ENCODE peak calls at places on chromosomes 16 and 17, in four cellular contexts. V is mammary epithelial cell, K is PC-3, L is MM.1S. A is an unnamed sample.

GRCh38 chr17:9529033-9529748 is 46.4 kb downstream of the STX8 start:
- DNase-seq in V (peak), K (peak), L (no peak), A (peak)

GRCh38 chr17:30970757-30971567 is at the start of gene RNF135:
- DNase-seq in V (peak), K (peak), L (peak), A (peak)

GRCh38 chr16:88713568-88714419 is 7.5 kb downstream of the CTU2 start:
- DNase-seq in V (peak), K (peak), L (no peak), A (no peak)

GRCh38 chr17:77848257-77848656 is 110.2 kb upstream of the TNRC6C start:
- DNase-seq in V (no peak), K (no peak), L (no peak), A (no peak)

GRCh38 chr17:56581635-56582605 is 11.6 kb upstream of the NOG start:
- DNase-seq in V (no peak), K (no peak), L (no peak), A (no peak)

GRCh38 chr16:19892902-19893301 is 8.3 kb upstream of the GPRC5B start:
- DNase-seq in V (no peak), K (no peak), L (no peak), A (no peak)

GRCh38 chr17:31832748-31833147 is 26.3 kb downstream of the COPRS start:
- DNase-seq in V (no peak), K (no peak), L (no peak), A (no peak)

GRCh38 chr16:84253173-84253572 is 13.4 kb upstream of the KCNG4 start:
- DNase-seq in V (no peak), K (no peak), L (no peak), A (no peak)

GRCh38 chr16:77869997-77870813 is 81.8 kb downstream of the VAT1L start:
- DNase-seq in V (no peak), K (no peak), L (no peak), A (no peak)

GRCh38 chr16:6335072-6335471 is 997.6 kb upstream of the RBFOX1 start:
- DNase-seq in V (no peak), K (peak), L (no peak), A (peak)

GRCh38 chr16:83814654-83814985 is 6.8 kb downstream of the HSBP1 start:
- DNase-seq in V (no peak), K (no peak), L (no peak), A (no peak)

GRCh38 chr17:31074772-31075538 is 19.8 kb upstream of the NF1 start:
- DNase-seq in V (peak), K (peak), L (no peak), A (no peak)

GRCh38 chr16:23357761-23358290 is 55.7 kb downstream of the SCNN1B start:
- DNase-seq in V (no peak), K (no peak), L (no peak), A (no peak)

GRCh38 chr16:71927787-71928186 is 32.5 kb downstream of the IST1 start:
- DNase-seq in V (no peak), K (no peak), L (no peak), A (no peak)

GRCh38 chr17:40317880-40318834 is 9.2 kb downstream of the RARA start:
- DNase-seq in V (peak), K (peak), L (peak), A (peak)

GRCh38 chr17:50871898-50872297 is 5.7 kb upstream of the TOB1 start:
- DNase-seq in V (no peak), K (no peak), L (no peak), A (no peak)

GRCh38 chr17:60964160-60964559 is 286.5 kb downstream of the BCAS3 start:
- DNase-seq in V (no peak), K (no peak), L (no peak), A (no peak)

GRCh38 chr17:49210158-49211029 is at the start of the genes ABI3 and GNGT2:
- DNase-seq in V (no peak), K (no peak), L (no peak), A (peak)

GRCh38 chr16:4097826-4098240 is 18.4 kb downstream of the ADCY9 start:
- DNase-seq in V (no peak), K (peak), L (no peak), A (no peak)

GRCh38 chr17:31369266-31369665 is 22.2 kb upstream of the RAB11FIP4 start:
- DNase-seq in V (no peak), K (no peak), L (no peak), A (no peak)

GRCh38 chr17:9728005-9728404 is 63.4 kb downstream of the DHRS7C start:
- DNase-seq in V (no peak), K (no peak), L (no peak), A (no peak)

GRCh38 chr17:41917957-41918391 is 777 bp downstream of the ACLY start:
- DNase-seq in V (peak), K (peak), L (peak), A (peak)

GRCh38 chr17:35088911-35089845 is 25.7 kb upstream of the RFFL start:
- DNase-seq in V (peak), K (peak), L (peak), A (peak)

GRCh38 chr16:8567355-8568230 is 22.7 kb downstream of the TMEM114 start:
- DNase-seq in V (peak), K (peak), L (peak), A (peak)

GRCh38 chr16:85174871-85175723 is 62.8 kb upstream of the CIBAR2 start:
- DNase-seq in V (no peak), K (peak), L (no peak), A (no peak)

GRCh38 chr17:28230011-28230410 is 89.0 kb upstream of the TMEM97 start:
- DNase-seq in V (no peak), K (no peak), L (peak), A (no peak)

GRCh38 chr17:44451016-44451415 is 52.2 kb downstream of the GPATCH8 start:
- DNase-seq in V (peak), K (no peak), L (no peak), A (no peak)

GRCh38 chr16:17526956-17527355 is 56.2 kb upstream of the XYLT1 start:
- DNase-seq in V (no peak), K (no peak), L (no peak), A (peak)

GRCh38 chr16:22098538-22099255 is 6.4 kb downstream of the VWA3A start:
- DNase-seq in V (peak), K (peak), L (peak), A (peak)

GRCh38 chr16:7443108-7443507 is 110.5 kb downstream of the RBFOX1 start:
- DNase-seq in V (no peak), K (no peak), L (no peak), A (no peak)

GRCh38 chr16:29154676-29155121 is 169.8 kb downstream of the LAT start:
- DNase-seq in V (no peak), K (no peak), L (no peak), A (no peak)

GRCh38 chr17:18981642-18982424 is 22.7 kb downstream of the FAM83G start:
- DNase-seq in V (peak), K (peak), L (no peak), A (no peak)

GRCh38 chr16:88917146-88917914 is 50.9 kb upstream of the PABPN1L start:
- DNase-seq in V (no peak), K (no peak), L (no peak), A (no peak)

GRCh38 chr17:16987830-16988601 is 16.1 kb upstream of the TNFRSF13B start:
- DNase-seq in V (peak), K (peak), L (peak), A (peak)
- H2AFZ ChIP-seq in V (no peak), K (peak), L (no peak), A (no peak)

GRCh38 chr16:2778692-2778958 is 1.5 kb upstream of the ELOB start:
- DNase-seq in V (no peak), K (no peak), L (no peak), A (no peak)
- H3K4me3 ChIP-seq in V (no peak), K (peak), L (no peak), A (peak)

GRCh38 chr17:79786930-79787643 is 9.1 kb downstream of the CBX2 start:
- DNase-seq in V (no peak), K (no peak), L (no peak), A (no peak)

GRCh38 chr17:79788455-79788854 is 8.4 kb downstream of the CBX8 start:
- DNase-seq in V (no peak), K (no peak), L (no peak), A (no peak)

GRCh38 chr17:79789943-79790804 is 6.7 kb downstream of the CBX8 start:
- DNase-seq in V (no peak), K (peak), L (no peak), A (peak)

GRCh38 chr17:79790805-79791353 is 6.0 kb downstream of the CBX8 start:
- DNase-seq in V (no peak), K (no peak), L (no peak), A (no peak)

DNA sequence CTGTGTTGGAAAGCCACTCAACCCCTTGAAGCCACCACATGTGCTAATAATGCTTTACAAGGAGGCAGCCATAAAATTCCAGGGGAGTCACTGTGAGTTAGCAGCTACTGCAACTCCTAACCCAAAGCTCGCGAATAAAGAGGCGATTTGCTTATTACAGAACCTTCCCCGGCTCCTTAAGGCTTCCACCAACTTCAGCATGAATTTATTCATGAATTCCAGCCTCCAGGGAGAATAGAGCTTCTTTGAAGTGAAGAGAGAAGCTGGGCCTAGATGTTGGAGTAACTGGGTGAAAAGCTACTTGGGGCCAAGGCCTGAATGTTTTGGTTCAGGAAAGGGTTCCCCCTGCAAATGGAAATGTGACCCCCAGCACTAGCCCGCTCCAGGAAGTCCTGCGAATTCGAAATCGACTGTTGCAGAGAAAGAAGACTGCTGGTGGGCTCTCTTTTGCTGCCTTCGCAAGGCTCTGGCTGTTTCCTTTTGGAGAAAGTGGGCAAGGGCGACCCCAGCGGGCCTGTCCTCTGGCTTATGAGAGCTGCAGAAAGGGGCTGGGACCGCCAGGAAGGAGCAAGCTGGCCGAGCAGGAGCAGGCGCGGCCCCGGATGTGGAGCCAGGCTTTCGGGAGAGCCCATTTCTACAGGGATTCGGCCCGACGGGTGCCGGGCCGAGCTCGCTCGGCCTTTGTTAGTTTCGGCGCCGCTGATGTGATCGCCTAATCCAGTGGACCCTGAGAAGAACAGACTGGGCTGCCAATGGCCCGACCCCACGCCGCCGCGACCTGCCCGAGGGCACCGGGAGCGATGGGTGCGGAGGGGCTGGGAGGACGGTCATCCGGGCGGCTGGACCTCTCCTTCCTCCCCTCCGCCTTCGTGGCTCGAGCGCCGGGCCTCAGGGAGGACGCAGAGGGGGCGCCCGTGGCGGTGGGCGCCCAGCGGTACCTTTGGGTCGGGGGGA is 7.6 kb downstream of the CBX8 start:
- DNase-seq in V (no peak), K (no peak), L (no peak), A (no peak)
- H3K9ac ChIP-seq in V (no peak), K (no peak), L (no peak), A (no peak)

GRCh38 chr17:62626719-62627218 is 701 bp upstream of the MRC2 start:
- DNase-seq in V (peak), K (peak), L (no peak), A (no peak)

GRCh38 chr17:62627904-62628603 is 584 bp downstream of the MRC2 start:
- DNase-seq in V (peak), K (peak), L (no peak), A (no peak)

GRCh38 chr17:62628845-62629555 is 1.5 kb downstream of the MRC2 start:
- DNase-seq in V (peak), K (no peak), L (no peak), A (no peak)

GRCh38 chr17:62625870-62626200 is 1.6 kb upstream of the MRC2 start:
- DNase-seq in V (no peak), K (no peak), L (no peak), A (no peak)

DNA sequence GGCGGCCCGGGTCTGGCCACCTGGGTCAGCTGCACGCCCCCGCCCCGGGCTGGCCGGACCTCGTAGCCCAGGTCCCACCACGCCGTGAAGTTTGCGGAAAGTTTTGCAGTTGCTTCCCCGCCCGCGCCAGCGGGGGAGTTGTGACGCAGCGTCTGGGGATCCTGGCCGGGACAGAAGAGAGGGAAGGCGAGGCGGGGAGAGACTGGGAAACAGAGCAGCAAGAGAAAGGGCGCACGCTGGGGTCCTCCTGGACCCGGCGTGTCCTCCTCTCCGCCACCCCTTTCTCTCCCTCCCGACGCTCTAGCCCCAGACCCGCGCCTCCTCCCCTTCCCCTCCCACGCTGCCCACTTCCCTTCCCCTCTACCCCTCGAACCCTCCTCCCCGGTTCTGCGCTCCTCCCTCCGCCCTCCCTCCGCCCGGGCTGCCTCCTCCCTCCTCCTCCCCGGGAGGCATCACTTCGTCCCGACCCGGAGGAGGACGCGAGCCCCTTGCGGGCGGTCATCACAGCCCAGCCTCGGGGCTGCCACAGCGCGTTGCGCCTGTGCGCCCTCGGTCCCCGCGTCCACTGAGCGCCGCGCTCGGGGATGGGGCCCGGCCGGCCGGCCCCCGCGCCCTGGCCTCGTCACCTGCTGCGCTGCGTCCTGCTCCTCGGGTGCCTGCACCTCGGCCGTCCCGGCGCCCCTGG is at the start of gene MRC2:
- DNase-seq in V (peak), K (peak), L (no peak), A (no peak)
- H2AFZ ChIP-seq in V (peak), K (peak), L (no peak), A (no peak)

GRCh38 chr16:87121816-87122215 is 195.4 kb downstream of the C16orf95 start:
- DNase-seq in V (no peak), K (no peak), L (no peak), A (no peak)

GRCh38 chr16:87125206-87126155 is 191.7 kb downstream of the C16orf95 start:
- DNase-seq in V (no peak), K (no peak), L (no peak), A (no peak)

GRCh38 chr16:87119748-87120147 is 197.4 kb downstream of the C16orf95 start:
- DNase-seq in V (no peak), K (no peak), L (no peak), A (no peak)

GRCh38 chr16:87126403-87127025 is 190.7 kb downstream of the C16orf95 start:
- DNase-seq in V (peak), K (no peak), L (no peak), A (no peak)

DNA sequence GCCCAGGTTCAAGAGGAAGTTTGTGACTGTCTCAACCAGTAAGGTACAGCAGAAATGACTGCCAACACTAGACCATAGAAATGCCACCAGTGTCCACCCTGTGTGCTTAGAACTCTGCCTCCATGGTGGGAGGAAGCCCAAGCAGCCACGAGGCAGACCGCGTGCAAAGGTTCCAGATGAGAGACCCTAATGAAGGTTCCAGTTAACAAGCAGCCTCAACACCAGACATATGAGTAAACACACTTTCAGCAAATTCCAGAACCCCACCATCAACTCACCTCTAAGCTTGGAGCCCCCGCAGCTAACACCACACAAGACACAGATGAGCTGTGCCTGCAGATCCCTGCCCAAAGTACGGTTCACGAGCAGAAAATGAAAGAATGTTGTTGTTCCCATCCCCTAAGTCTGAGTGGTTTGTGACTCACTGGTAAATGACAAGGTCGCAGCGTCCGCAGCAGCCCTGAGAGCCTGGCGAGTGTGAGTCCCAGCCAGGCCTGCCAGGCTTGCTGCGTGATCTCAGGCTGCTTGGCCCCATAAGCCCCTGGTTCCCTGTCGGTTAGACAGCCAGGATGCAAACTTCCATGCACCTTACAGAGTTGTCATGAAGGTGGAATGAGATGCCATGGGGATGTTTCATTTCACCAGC is 193.7 kb downstream of the C16orf95 start:
- DNase-seq in V (no peak), K (peak), L (no peak), A (no peak)
- H3K4me3 ChIP-seq in V (no peak), K (peak), L (no peak), A (no peak)

GRCh38 chr16:14072360-14072759 is 1.2 kb downstream of the MRTFB start:
- DNase-seq in V (no peak), K (no peak), L (no peak), A (no peak)
- H3K9ac ChIP-seq in V (no peak), K (peak), L (no peak), A (peak)

GRCh38 chr17:1648582-1649115 is 1.0 kb downstream of the RILP start:
- DNase-seq in V (peak), K (peak), L (peak), A (peak)
- H2AFZ ChIP-seq in V (peak), K (peak), L (peak), A (no peak)

A was measured in Karpas-422.